ENCODE peak calls at places on chromosome 13, in six cellular contexts. C is right atrium auricular region, X is cardiac muscle cell, Y is HepG2, U is A549, V is lower lobe of right lung. I is an unnamed sample.

GRCh38 chr13:109809216-109809890 is 23.0 kb upstream of the IRS2 start:
- DNase-seq in C (no peak), X (no peak), Y (no peak), U (no peak), V (no peak), I (no peak)

GRCh38 chr13:66312312-66313087 is 917.6 kb downstream of the PCDH9 start:
- DNase-seq in C (no peak), X (no peak), Y (peak; percentile 6), U (peak; percentile 91), V (no peak), I (no peak)

GRCh38 chr13:97976551-97977375 is 23.3 kb downstream of the IPO5 start:
- DNase-seq in C (no peak), X (no peak), Y (no peak), U (peak; percentile 2), V (peak; percentile 93), I (peak; percentile 54)

GRCh38 chr13:30186644-30187431 is 120.5 kb downstream of the KATNAL1 start:
- DNase-seq in C (no peak), X (no peak), Y (no peak), U (no peak), V (no peak), I (no peak)

GRCh38 chr13:110546933-110547332 is 14.6 kb downstream of the RAB20 start:
- DNase-seq in C (peak; percentile 95), X (no peak), Y (peak; percentile 80), U (peak; percentile 81), V (peak; percentile 88), I (no peak)

GRCh38 chr13:27367570-27367969 is 56.8 kb upstream of the GTF3A start:
- DNase-seq in C (no peak), X (no peak), Y (no peak), U (no peak), V (no peak), I (no peak)

GRCh38 chr13:86906458-86906857 is 764.7 kb upstream of the SLITRK5 start:
- DNase-seq in C (no peak), X (no peak), Y (no peak), U (no peak), V (no peak), I (no peak)

GRCh38 chr13:65090191-65090590 is 2139.9 kb downstream of the PCDH9 start:
- DNase-seq in C (no peak), X (no peak), Y (no peak), U (no peak), V (no peak), I (no peak)

GRCh38 chr13:19597523-19597922 is 35.9 kb upstream of the MPHOSPH8 start:
- DNase-seq in C (no peak), X (no peak), Y (no peak), U (peak; percentile 25), V (no peak), I (no peak)

GRCh38 chr13:24727731-24728601 is 36.0 kb upstream of the RNF17 start:
- DNase-seq in C (peak; percentile 62), X (peak; percentile 87), Y (peak; percentile 76), U (peak; percentile 84), V (peak; percentile 61), I (peak; percentile 71)

GRCh38 chr13:72561791-72562190 is 165.6 kb downstream of the MZT1 start:
- DNase-seq in C (no peak), X (no peak), Y (no peak), U (no peak), V (no peak), I (peak; percentile 61)

GRCh38 chr13:110904748-110905147 is 10.1 kb downstream of the ANKRD10 start:
- DNase-seq in C (no peak), X (no peak), Y (no peak), U (no peak), V (no peak), I (no peak)

GRCh38 chr13:36261011-36261410 is 36.6 kb downstream of the CCDC169 start:
- DNase-seq in C (no peak), X (no peak), Y (no peak), U (no peak), V (no peak), I (no peak)

GRCh38 chr13:36261976-36262375 is 35.6 kb downstream of the CCDC169 start:
- DNase-seq in C (no peak), X (no peak), Y (no peak), U (no peak), V (no peak), I (no peak)

GRCh38 chr13:36259361-36260137 is 38.1 kb downstream of the CCDC169 start:
- DNase-seq in C (no peak), X (no peak), Y (no peak), U (no peak), V (no peak), I (peak; percentile 31)

DNA sequence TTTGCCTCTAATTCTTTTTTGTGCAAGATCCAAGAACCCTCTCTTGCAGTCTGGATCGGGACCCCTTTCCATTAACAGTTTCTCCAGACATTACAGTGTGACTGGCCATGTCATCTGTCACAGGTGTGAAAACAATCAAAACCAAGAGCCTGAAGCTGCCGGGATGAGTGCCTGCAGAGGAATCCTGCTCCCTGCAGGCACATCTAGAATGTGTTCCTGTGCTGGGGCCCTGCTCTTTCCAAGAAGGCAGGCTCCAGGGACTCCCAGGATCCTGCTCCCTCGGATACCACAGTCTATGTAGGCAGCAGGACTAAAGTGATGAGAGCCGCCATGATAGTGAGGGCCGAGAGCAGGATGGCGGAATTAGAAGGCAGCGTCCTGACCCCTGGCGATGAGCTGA is 38.8 kb downstream of the CCDC169 start:
- DNase-seq in C (no peak), X (no peak), Y (no peak), U (no peak), V (no peak), I (no peak)
- TF ChIP-seq CTCF in C (no peak), X (no peak), Y (no peak), U (no peak), V (no peak), I (no peak)

GRCh38 chr13:35770756-35771291 is 294.3 kb upstream of the MAB21L1 start:
- DNase-seq in C (no peak), X (no peak), Y (no peak), U (no peak), V (no peak), I (no peak)
- H3K4me1 ChIP-seq in C (no peaks in the 10 kb centered on the region), X (no peaks in the 10 kb centered on the region), Y (no peaks in the 10 kb centered on the region), U (no peaks in the 10 kb centered on the region), V (no peaks in the 10 kb centered on the region), I (peaks cover 10% of the 10 kb centered on the region)

GRCh38 chr13:52706074-52706473 is 33.5 kb downstream of the CNMD start:
- DNase-seq in C (no peak), X (no peak), Y (no peak), U (no peak), V (no peak), I (no peak)

GRCh38 chr13:52703482-52703881 is 36.1 kb downstream of the CNMD start:
- DNase-seq in C (no peak), X (no peak), Y (no peak), U (no peak), V (no peak), I (no peak)

GRCh38 chr13:52701728-52702480 is 37.7 kb downstream of the CNMD start:
- DNase-seq in C (no peak), X (no peak), Y (no peak), U (no peak), V (no peak), I (no peak)

GRCh38 chr13:52711277-52711676 is 28.3 kb downstream of the CNMD start:
- DNase-seq in C (no peak), X (no peak), Y (no peak), U (no peak), V (no peak), I (no peak)

DNA sequence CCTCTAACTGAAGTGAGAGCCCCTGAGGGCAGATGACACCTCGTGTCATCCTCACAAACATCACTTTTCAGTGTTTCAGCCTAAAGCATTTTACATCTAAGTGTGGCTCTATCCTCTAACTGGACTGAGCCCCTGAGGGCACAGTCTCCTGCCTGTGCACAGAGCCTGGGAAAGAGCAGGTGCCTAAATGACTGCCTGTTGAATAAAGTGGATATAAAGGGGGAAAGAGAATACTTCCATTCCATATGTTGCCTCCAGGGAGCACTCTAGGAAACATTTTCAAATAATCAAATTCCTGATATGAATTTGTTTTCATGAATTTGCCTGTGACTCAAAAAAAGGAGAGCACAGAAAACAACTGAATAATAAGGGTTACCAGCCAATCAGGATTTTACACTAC is 32.2 kb downstream of the CNMD start:
- DNase-seq in C (no peak), X (no peak), Y (no peak), U (no peak), V (no peak), I (no peak)
- TF ChIP-seq CTCF in C (no peak), X (no peak), Y (no peak), U (no peak), V (no peak), I (peak; percentile 1)

GRCh38 chr13:50125556-50126377 is 110.5 kb downstream of the KCNRG start:
- DNase-seq in C (peak; percentile 91), X (peak; percentile 84), Y (peak; percentile 80), U (peak; percentile 70), V (peak; percentile 98), I (peak; percentile 93)
- H3K4me1 ChIP-seq in C (peaks cover 58% of the 10 kb centered on the region), X (peaks cover 10% of the 10 kb centered on the region), Y (peaks cover 37% of the 10 kb centered on the region), U (peaks cover 14% of the 10 kb centered on the region), V (peaks cover 62% of the 10 kb centered on the region), I (peaks cover 6% of the 10 kb centered on the region)

DNA sequence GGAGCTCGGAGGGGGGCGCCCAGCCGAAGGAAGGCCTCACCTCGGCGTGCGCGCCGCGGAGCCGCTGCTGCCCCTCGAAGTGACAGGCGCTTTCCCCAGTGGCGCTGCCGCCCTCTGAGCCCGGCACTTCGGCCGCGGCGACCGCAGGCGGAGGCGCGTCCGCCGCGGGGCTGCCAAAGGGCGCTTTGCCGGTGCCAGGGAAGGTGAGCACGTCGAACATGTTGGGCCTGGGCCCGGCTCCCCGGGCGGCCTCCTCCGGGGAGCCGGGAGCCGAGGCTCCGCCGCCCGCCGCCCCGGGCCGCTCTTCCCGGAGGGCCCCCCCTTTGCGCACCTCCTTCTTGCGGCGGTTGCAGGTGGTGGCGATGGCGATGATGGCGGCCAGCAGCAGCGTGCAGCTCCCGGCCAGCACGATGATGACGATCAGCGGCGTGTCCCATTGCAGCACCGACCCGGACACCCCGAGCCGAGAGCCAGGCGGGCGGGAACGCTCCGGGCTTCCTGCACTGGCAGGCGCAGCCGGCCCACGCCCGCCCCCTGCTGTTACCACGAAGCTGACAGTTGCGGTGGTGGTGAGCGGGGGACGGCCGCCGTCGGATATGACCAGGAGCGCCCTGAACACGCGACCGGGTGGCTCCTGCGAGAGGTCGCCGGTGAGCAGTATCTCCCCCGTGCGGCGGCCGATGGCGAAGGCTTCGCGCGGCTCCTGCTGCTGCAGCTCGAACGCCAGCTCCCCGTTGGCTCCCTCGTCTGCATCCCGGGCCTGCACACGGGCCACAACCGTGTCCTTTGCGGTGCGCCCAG is 2.5 kb downstream of the PCDH8 start:
- DNase-seq in C (no peak), X (peak; percentile 36), Y (no peak), U (no peak), V (peak; percentile 47), I (peak; percentile 65)
- TF ChIP-seq CTCF in C (no peak), X (peak; percentile 31), Y (no peak), U (no peak), V (no peak), I (peak; percentile 29)

DNA sequence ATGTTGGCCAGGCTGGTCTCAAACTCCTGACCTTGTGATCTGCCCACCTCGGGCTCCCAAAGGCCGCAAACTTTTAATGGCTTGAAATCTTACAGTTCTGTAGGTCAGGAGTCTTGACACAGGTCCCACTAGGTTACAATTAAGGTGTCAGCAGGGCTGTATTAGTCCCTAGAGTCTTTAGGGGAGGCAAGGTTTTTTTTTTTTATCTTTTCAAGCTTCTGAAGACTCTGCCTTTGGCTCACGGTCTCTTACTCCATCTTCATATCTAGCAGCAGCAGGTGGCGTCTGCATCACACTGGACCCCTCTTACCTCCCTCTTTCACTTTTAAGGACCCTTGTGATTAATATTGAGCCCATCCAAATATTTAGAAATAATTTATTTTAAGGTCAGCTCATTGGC is 11.6 kb downstream of the MIR17HG start:
- DNase-seq in C (no peak), X (no peak), Y (no peak), U (no peak), V (no peak), I (no peak)
- H3K4me1 ChIP-seq in C (no peaks in the 10 kb centered on the region), X (peaks cover 1% of the 10 kb centered on the region), Y (peaks cover 99% of the 10 kb centered on the region), U (peaks cover 24% of the 10 kb centered on the region), V (peaks cover 7% of the 10 kb centered on the region), I (no peaks in the 10 kb centered on the region)

I was measured in BE2C.